ENCODE peak calls at places on chromosomes 5 and 9, in four cellular contexts. N is T follicular helper cell, L is transverse colon, R is GM10248. M is an unnamed sample.

GRCh38 chr9:108296056-108296455 is 559.7 kb downstream of the ACTL7B start:
- DNase-seq in N (no peak), L (no peak), R (no peak), M (no peak)

GRCh38 chr5:106699198-106699597 is 971.5 kb downstream of the EFNA5 start:
- DNase-seq in N (no peak), L (no peak), R (no peak), M (no peak)

GRCh38 chr5:83475540-83476469 is 4.3 kb downstream of the VCAN start:
- DNase-seq in N (no peak), L (no peak), R (no peak), M (no peak)

GRCh38 chr5:34743878-34744277 is 87.8 kb downstream of the RAI14 start:
- DNase-seq in N (no peak), L (no peak), R (no peak), M (no peak)

GRCh38 chr9:25681270-25681669 is 3.0 kb upstream of the TUSC1 start:
- DNase-seq in N (no peak), L (no peak), R (no peak), M (no peak)

GRCh38 chr5:122463221-122463620 is 151.2 kb downstream of the SNCAIP start:
- DNase-seq in N (no peak), L (no peak), R (no peak), M (no peak)

GRCh38 chr9:8724284-8725018 is 924.9 kb upstream of the DMAC1 start:
- DNase-seq in N (no peak), L (no peak), R (no peak), M (no peak)

GRCh38 chr5:38466444-38467189 is 89.8 kb downstream of the LIFR start:
- DNase-seq in N (no peak), L (peak; percentile 26), R (no peak), M (no peak)

GRCh38 chr5:79241535-79241979 is 5.6 kb downstream of the JMY start:
- DNase-seq in N (no peak), L (no peak), R (no peak), M (no peak)

GRCh38 chr5:9455826-9456434 is 89.9 kb downstream of the SEMA5A start:
- DNase-seq in N (no peak), L (no peak), R (no peak), M (no peak)

GRCh38 chr5:177356756-177357458 is 817 bp upstream of the RGS14 start:
- DNase-seq in N (no peak), L (no peak), R (no peak), M (no peak)

GRCh38 chr9:100561256-100561655 is 16.6 kb upstream of the CAVIN4 start:
- DNase-seq in N (no peak), L (no peak), R (no peak), M (no peak)

GRCh38 chr5:102603670-102604069 is 104.9 kb upstream of the SLCO6A1 start:
- DNase-seq in N (no peak), L (no peak), R (no peak), M (no peak)

GRCh38 chr9:557601-558201 is 283.8 kb upstream of the DMRT1 start:
- DNase-seq in N (no peak), L (no peak), R (no peak), M (no peak)

GRCh38 chr9:69466151-69466550 is 141.1 kb downstream of the ENTREP1 start:
- DNase-seq in N (no peak), L (no peak), R (no peak), M (no peak)

GRCh38 chr5:164277720-164278119 is 772.3 kb downstream of the MAT2B start:
- DNase-seq in N (no peak), L (no peak), R (no peak), M (no peak)

GRCh38 chr9:74322661-74323314 is 174.3 kb upstream of the RORB start:
- DNase-seq in N (no peak), L (no peak), R (no peak), M (no peak)

GRCh38 chr5:31569065-31569464 is 37.0 kb downstream of the C5orf22 start:
- DNase-seq in N (no peak), L (no peak), R (no peak), M (peak; percentile 12)

GRCh38 chr9:109793921-109794320 is 13.9 kb downstream of the PALM2AKAP2 start:
- DNase-seq in N (no peak), L (no peak), R (no peak), M (no peak)

GRCh38 chr5:32505718-32506117 is 61.2 kb upstream of the ZFR start:
- DNase-seq in N (no peak), L (no peak), R (no peak), M (no peak)

GRCh38 chr9:111008148-111009075 is 29.9 kb downstream of the LPAR1 start:
- DNase-seq in N (no peak), L (no peak), R (no peak), M (no peak)

GRCh38 chr9:136669791-136670464 is 7.2 kb downstream of the EGFL7 start:
- DNase-seq in N (no peak), L (no peak), R (no peak), M (no peak)

GRCh38 chr5:171162602-171163001 is 146.4 kb upstream of the TLX3 start:
- DNase-seq in N (no peak), L (no peak), R (peak; percentile 24), M (peak; percentile 60)